ENCODE peak calls at places on chromosomes 13 and 19, in six cellular contexts. K is left lung; R is thoracic aorta; L is endodermal cell; I is upper lobe of right lung; G is CD4-positive, CD25-positive, alpha-beta regulatory T cell. Y is an unnamed sample.

GRCh38 chr19:41758846-41759245 is 3.5 kb downstream of the CEACAM6 start:
- DNase-seq in K (no peak), R (no peak), L (no peak), I (no peak), G (no peak), Y (no peak)

GRCh38 chr13:50127726-50128291 is 112.6 kb downstream of the KCNRG start:
- DNase-seq in K (no peak), R (no peak), L (peak; percentile 73), I (no peak), G (no peak), Y (no peak)

GRCh38 chr13:65468628-65469027 is 1761.5 kb downstream of the PCDH9 start:
- DNase-seq in K (no peak), R (no peak), L (no peak), I (no peak), G (no peak), Y (no peak)

GRCh38 chr19:55383789-55384575 is at the start of gene TMEM238:
- DNase-seq in K (peak; percentile 73), R (no peak), L (peak; percentile 85), I (peak; percentile 90), G (peak; percentile 66), Y (peak; percentile 35)

GRCh38 chr19:5369962-5370367 is 29.4 kb upstream of the PTPRS start:
- DNase-seq in K (no peak), R (no peak), L (peak; percentile 96), I (peak; percentile 80), G (peak; percentile 37), Y (peak; percentile 15)

GRCh38 chr13:20567881-20568528 is 1.0 kb downstream of the IFT88 start:
- DNase-seq in K (no peak), R (no peak), L (no peak), I (no peak), G (no peak), Y (no peak)

GRCh38 chr13:50195045-50195444 is 179.8 kb downstream of the KCNRG start:
- DNase-seq in K (no peak), R (no peak), L (no peak), I (no peak), G (no peak), Y (no peak)

GRCh38 chr13:75442736-75443234 is 39.2 kb downstream of the TBC1D4 start:
- DNase-seq in K (no peak), R (no peak), L (no peak), I (no peak), G (no peak), Y (no peak)

GRCh38 chr13:76884167-76884566 is 2.0 kb downstream of the KCTD12 start:
- DNase-seq in K (peak; percentile 68), R (no peak), L (peak; percentile 87), I (peak; percentile 72), G (peak; percentile 26), Y (no peak)

GRCh38 chr13:81320516-81320915 is 979.6 kb upstream of the SPRY2 start:
- DNase-seq in K (no peak), R (no peak), L (no peak), I (no peak), G (no peak), Y (no peak)

GRCh38 chr13:91544723-91545122 is 146.3 kb downstream of the GPC5 start:
- DNase-seq in K (no peak), R (no peak), L (peak; percentile 81), I (no peak), G (no peak), Y (no peak)

GRCh38 chr19:3184847-3185481 is 766 bp upstream of the NCLN start:
- DNase-seq in K (peak; percentile 79), R (peak; percentile 31), L (no peak), I (peak; percentile 83), G (no peak), Y (peak; percentile 54)

GRCh38 chr13:25394661-25395060 is 22.9 kb downstream of the ATP8A2 start:
- DNase-seq in K (no peak), R (no peak), L (no peak), I (no peak), G (no peak), Y (no peak)

GRCh38 chr13:44438234-44438579 is 64.6 kb downstream of the SERP2 start:
- DNase-seq in K (no peak), R (no peak), L (no peak), I (no peak), G (no peak), Y (no peak)

GRCh38 chr13:27663947-27664346 is 42.3 kb downstream of the POLR1D start:
- DNase-seq in K (no peak), R (no peak), L (peak; percentile 64), I (no peak), G (no peak), Y (no peak)

GRCh38 chr19:33064778-33065550 is at the start of gene RHPN2:
- DNase-seq in K (peak; percentile 65), R (no peak), L (peak; percentile 92), I (peak; percentile 84), G (peak; percentile 55), Y (no peak)

GRCh38 chr19:10764340-10764894 is 46.5 kb downstream of the DNM2 start:
- DNase-seq in K (no peak), R (no peak), L (no peak), I (no peak), G (no peak), Y (no peak)

GRCh38 chr19:41409288-41409687 is 11.7 kb downstream of the BCKDHA start:
- DNase-seq in K (peak; percentile 69), R (no peak), L (peak; percentile 76), I (no peak), G (no peak), Y (no peak)

GRCh38 chr13:44373601-44374347 is at the start of gene SERP2:
- DNase-seq in K (no peak), R (no peak), L (peak; percentile 91), I (peak; percentile 70), G (peak; percentile 10), Y (no peak)

GRCh38 chr19:45507864-45508680 is 793 bp downstream of the VASP start:
- DNase-seq in K (no peak), R (no peak), L (peak; percentile 89), I (peak; percentile 78), G (peak; percentile 39), Y (no peak)

GRCh38 chr19:14059093-14059480 is 2.8 kb downstream of the PALM3 start:
- DNase-seq in K (no peak), R (no peak), L (peak; percentile 81), I (peak; percentile 67), G (peak; percentile 35), Y (peak; percentile 32)

DNA sequence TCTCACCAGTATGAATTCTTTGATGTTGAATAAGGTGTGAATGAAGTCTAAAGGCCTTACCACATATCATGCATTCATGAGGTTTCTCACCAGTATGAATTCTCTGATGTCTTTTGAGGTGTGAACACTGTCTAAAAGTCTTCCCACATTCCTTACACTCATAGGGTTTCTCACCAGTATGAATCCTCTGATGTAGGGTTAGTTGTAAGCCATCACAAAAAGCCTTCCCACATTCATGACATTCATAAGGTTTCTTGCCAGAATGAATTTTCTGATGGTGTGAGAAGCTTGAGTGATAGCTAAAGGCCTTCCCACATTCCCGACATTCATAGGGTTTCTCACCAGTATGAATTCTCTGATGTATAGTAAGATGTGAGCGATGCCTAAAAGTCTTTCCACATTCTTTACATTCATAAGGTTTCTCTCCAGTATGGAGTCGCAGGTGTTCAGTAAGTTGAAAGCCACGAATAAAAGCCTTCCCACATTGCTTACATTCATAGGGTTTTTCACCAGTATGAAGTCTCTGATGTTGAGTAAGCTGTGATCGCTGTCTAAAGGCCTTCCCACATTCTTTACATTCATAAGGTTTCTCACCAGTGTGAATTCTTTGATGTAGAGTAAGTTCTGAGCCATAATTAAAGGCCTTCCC is 27.7 kb downstream of the ZNF461 start:
- DNase-seq in K (no peak), R (no peak), L (no peak), I (no peak), G (peak; percentile 5), Y (no peak)
- H3K9me3 ChIP-seq in K (peaks cover 34% of the 10 kb centered on the region), R (peaks cover 97% of the 10 kb centered on the region), L (peaks cover 97% of the 10 kb centered on the region), I (peaks cover 96% of the 10 kb centered on the region), G (peaks cover 79% of the 10 kb centered on the region), Y (peaks cover 49% of the 10 kb centered on the region)

DNA sequence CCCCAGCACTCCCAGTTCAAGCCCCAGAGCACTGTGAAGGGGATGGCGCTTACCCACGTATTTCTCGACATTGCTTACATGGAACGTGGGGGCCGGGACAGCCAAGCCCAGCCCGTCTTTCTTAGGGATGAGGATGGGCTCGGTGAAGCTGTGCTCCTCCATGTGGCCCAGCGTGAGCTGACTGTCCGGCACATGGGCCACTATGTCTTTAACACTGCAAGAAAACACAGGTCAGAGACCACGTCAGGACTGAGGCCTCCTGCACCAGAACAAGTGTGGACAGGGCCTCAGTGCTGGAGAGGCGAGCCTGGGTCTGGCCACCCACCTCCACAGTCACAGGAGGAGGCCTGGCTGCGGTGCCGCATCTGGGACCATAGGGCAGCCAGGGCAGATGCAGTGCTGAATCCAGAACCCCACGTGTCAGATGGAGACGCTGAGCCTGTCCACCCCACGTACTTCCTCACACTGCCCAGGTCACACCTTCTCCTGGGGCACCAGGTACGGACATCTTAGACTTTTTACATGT is 125.2 kb downstream of the TUBA3C start:
- DNase-seq in K (no peak), R (no peak), L (no peak), I (no peak), G (no peak), Y (no peak)
- H3K9me3 ChIP-seq in K (no peaks in the 10 kb centered on the region), R (no peaks in the 10 kb centered on the region), L (peaks cover 64% of the 10 kb centered on the region), I (no peaks in the 10 kb centered on the region), G (no peaks in the 10 kb centered on the region), Y (no peaks in the 10 kb centered on the region)

GRCh38 chr19:16873603-16874002 is 15.2 kb upstream of the F2RL3 start:
- DNase-seq in K (no peak), R (no peak), L (no peak), I (no peak), G (no peak), Y (no peak)
- H3K9me3 ChIP-seq in K (no peaks in the 10 kb centered on the region), R (no peaks in the 10 kb centered on the region), L (no peaks in the 10 kb centered on the region), I (no peaks in the 10 kb centered on the region), G (no peaks in the 10 kb centered on the region), Y (no peaks in the 10 kb centered on the region)

GRCh38 chr19:31054430-31054829 is 294.8 kb downstream of the TSHZ3 start:
- DNase-seq in K (peak; percentile 35), R (no peak), L (peak; percentile 90), I (no peak), G (peak; percentile 18), Y (no peak)

GRCh38 chr19:31055454-31055853 is 293.8 kb downstream of the TSHZ3 start:
- DNase-seq in K (no peak), R (no peak), L (no peak), I (no peak), G (no peak), Y (no peak)

GRCh38 chr19:31064486-31064885 is 284.8 kb downstream of the TSHZ3 start:
- DNase-seq in K (no peak), R (no peak), L (no peak), I (no peak), G (no peak), Y (no peak)

DNA sequence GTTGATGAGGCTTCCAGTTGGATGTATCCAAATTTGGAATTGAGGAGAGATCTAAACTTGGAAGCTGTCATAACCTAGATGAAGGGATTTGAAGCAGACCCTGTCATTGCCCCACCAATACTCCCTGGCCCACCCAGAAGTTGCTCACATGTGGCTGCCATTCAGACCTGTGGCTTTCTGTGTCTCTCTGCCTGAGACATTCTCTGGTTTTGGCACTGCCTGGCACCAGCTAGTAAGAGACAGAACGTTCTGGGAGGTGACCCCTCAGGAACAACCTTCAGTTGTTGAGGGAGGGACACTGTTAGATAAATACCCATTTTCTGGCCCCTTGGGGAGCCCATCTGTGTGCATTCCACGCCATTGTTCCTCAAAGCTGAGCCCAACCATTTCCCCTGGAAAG is 290.6 kb downstream of the TSHZ3 start:
- DNase-seq in K (no peak), R (no peak), L (no peak), I (no peak), G (no peak), Y (no peak)
- H3K9me3 ChIP-seq in K (no peaks in the 10 kb centered on the region), R (no peaks in the 10 kb centered on the region), L (peaks cover 7% of the 10 kb centered on the region), I (no peaks in the 10 kb centered on the region), G (no peaks in the 10 kb centered on the region), Y (no peaks in the 10 kb centered on the region)

GRCh38 chr19:53237114-53237777 is 17.4 kb downstream of the ZNF677 start:
- DNase-seq in K (no peak), R (no peak), L (no peak), I (no peak), G (no peak), Y (no peak)
- H3K9me3 ChIP-seq in K (peaks cover 18% of the 10 kb centered on the region), R (peaks cover 98% of the 10 kb centered on the region), L (peaks cover 97% of the 10 kb centered on the region), I (peaks cover 93% of the 10 kb centered on the region), G (peaks cover 77% of the 10 kb centered on the region), Y (peaks cover 20% of the 10 kb centered on the region)